ENCODE peak calls at places on chromosomes 7 and 10, in five cellular contexts. G is NCI-H774; T is stimulated activated CD4-positive, alpha-beta T cell treated with anti-CD3 and anti-CD28 coated beads, Interleukin-2, amount 100 ng/mL, for 24 hours; K is amniotic stem cell; H is stimulated activated naive CD8-positive, alpha-beta T cell treated with anti-CD3 and anti-CD28 coated beads, Interleukin-15, Interleukin-2, amounts not matched to agents 100 U/mL and 50 U/mL, for 24 hours. D is an unnamed sample.

GRCh38 chr10:88545359-88545758 is 37.8 kb downstream of the RNLS start:
- DNase-seq in G (no peak), T (no peak), K (no peak), H (no peak), D (no peak)

GRCh38 chr7:38017320-38017719 is 96.9 kb downstream of the EPDR1 start:
- DNase-seq in G (no peak), T (no peak), K (no peak), H (no peak), D (no peak)

GRCh38 chr10:117391436-117392205 is 16.4 kb upstream of the PDZD8 start:
- DNase-seq in G (no peak), T (no peak), K (no peak), H (no peak), D (no peak)

GRCh38 chr7:120054376-120055100 is 218.4 kb upstream of the KCND2 start:
- DNase-seq in G (no peak), T (no peak), K (no peak), H (no peak), D (no peak)

GRCh38 chr7:24576171-24577052 is 3.2 kb downstream of the PALS2 start:
- DNase-seq in G (no peak), T (no peak), K (peak), H (no peak), D (no peak)

GRCh38 chr7:76423666-76424412 is 911 bp upstream of the ZP3 start:
- DNase-seq in G (no peak), T (no peak), K (no peak), H (no peak), D (no peak)

GRCh38 chr7:100878013-100878412 is 3.1 kb downstream of the SRRT start:
- DNase-seq in G (no peak), T (no peak), K (no peak), H (no peak), D (no peak)

GRCh38 chr7:51344406-51344805 is 27.8 kb upstream of the COBL start:
- DNase-seq in G (peak), T (no peak), K (no peak), H (no peak), D (no peak)

GRCh38 chr7:46296526-46296925 is 375.5 kb upstream of the IGFBP3 start:
- DNase-seq in G (no peak), T (no peak), K (no peak), H (no peak), D (no peak)

GRCh38 chr7:155587486-155587885 is 41.1 kb upstream of the CNPY1 start:
- DNase-seq in G (no peak), T (no peak), K (no peak), H (no peak), D (no peak)

GRCh38 chr10:102660891-102661613 is 16.8 kb downstream of the TRIM8 start:
- DNase-seq in G (no peak), T (peak), K (no peak), H (peak), D (peak)